ENCODE peak calls at places on chromosome X, in seven cellular contexts. D is ELF-1; Y is NCI-H460; T is stimulated activated CD4-positive, alpha-beta T cell treated with anti-CD3 and anti-CD28 coated beads, Interleukin-4, amount 100 ng/mL, for 24 hours; C is breast epithelium; K is NCI-H1694 treated with DMSO at 0.1 percent for 48 hours; H is effector memory CD8-positive, alpha-beta T cell. V is an unnamed sample.

GRCh38 chrX:40158036-40158706 is 60.4 kb upstream of the BCOR start:
- DNase-seq in T (no peak), K (no peak), Y (no peak), D (peak), H (peak), C (no peak), V (no peak)

GRCh38 chrX:11100281-11101035 is 10.7 kb upstream of the HCCS start:
- DNase-seq in K (peak), C (no peak), D (peak), H (no peak), T (no peak), Y (peak), V (no peak)

GRCh38 chrX:9874483-9874882 is 88.3 kb downstream of the SHROOM2 start:
- DNase-seq in H (no peak), T (no peak), K (no peak), C (no peak), Y (no peak), D (no peak), V (no peak)

GRCh38 chrX:56503941-56504673 is 59.3 kb upstream of the UBQLN2 start:
- DNase-seq in Y (no peak), T (no peak), K (no peak), D (peak), H (no peak), C (no peak), V (no peak)

GRCh38 chrX:2572740-2573139 is 72.0 kb upstream of the DHRSX start:
- DNase-seq in H (no peak), T (no peak), D (peak), Y (peak), K (no peak), C (no peak), V (no peak)

GRCh38 chrX:148905376-148905775 is 405.0 kb downstream of the AFF2 start:
- DNase-seq in T (no peak), K (no peak), C (no peak), D (peak), H (no peak), Y (no peak), V (no peak)

GRCh38 chrX:133640161-133641015 is 225.1 kb upstream of the GPC4 start:
- DNase-seq in C (no peak), H (no peak), D (peak), K (no peak), T (no peak), Y (no peak), V (no peak)

GRCh38 chrX:130264573-130264972 is 4.1 kb downstream of the ZNF280C start:
- DNase-seq in Y (no peak), T (no peak), H (no peak), D (no peak), K (no peak), C (no peak), V (no peak)

GRCh38 chrX:17552251-17552650 is 177.3 kb downstream of the NHS start:
- DNase-seq in H (no peak), T (no peak), C (no peak), Y (no peak), D (no peak), K (no peak), V (no peak)

GRCh38 chrX:39652336-39652735 is 445.4 kb downstream of the BCOR start:
- DNase-seq in T (peak), H (peak), Y (peak), C (no peak), D (peak), K (peak), V (peak)

GRCh38 chrX:28586891-28587635 is at the start of gene IL1RAPL1:
- DNase-seq in H (no peak), C (no peak), Y (no peak), D (peak), T (no peak), K (no peak), V (no peak)

V was measured in B cell.